ENCODE peak calls at places on chromosomes 13 and 19, in eight cellular contexts. G, A, I, H, E, U, P and Q are unnamed samples.

GRCh38 chr13:87538366-87539052 is 132.7 kb upstream of the SLITRK5 start:
- ATAC-seq in G (no peak), A (peak), I (no peak), H (no peak), E (no peak), U (no peak), P (no peak), Q (no peak)

GRCh38 chr19:49591731-49592485 is 926 bp downstream of the PRR12 start:
- ATAC-seq in G (peak), A (no peak), I (no peak), H (no peak), E (peak), U (peak), P (peak), Q (no peak)

GRCh38 chr13:111944171-111944583 is 122.8 kb upstream of the SOX1 start:
- ATAC-seq in G (no peak), A (no peak), I (no peak), H (no peak), E (no peak), U (no peak), P (no peak), Q (peak)

GRCh38 chr19:45091031-45091918 is 1.7 kb upstream of the PPP1R37 start:
- ATAC-seq in G (peak), A (peak), I (peak), H (no peak), E (peak), U (peak), P (peak), Q (peak)

GRCh38 chr13:101751488-101751887 is 299.0 kb downstream of the ITGBL1 start:
- ATAC-seq in G (no peak), A (no peak), I (peak), H (no peak), E (no peak), U (no peak), P (peak), Q (no peak)

GRCh38 chr19:15248648-15249559 is 16.7 kb upstream of the EPHX3 start:
- ATAC-seq in G (no peak), A (peak), I (no peak), H (peak), E (peak), U (no peak), P (peak), Q (peak)

GRCh38 chr19:17772172-17772571 is 20.9 kb downstream of the FCHO1 start:
- ATAC-seq in G (peak), A (no peak), I (no peak), H (no peak), E (peak), U (no peak), P (no peak), Q (no peak)

GRCh38 chr13:73081256-73081915 is 22.6 kb downstream of the KLF5 start:
- ATAC-seq in G (no peak), A (no peak), I (no peak), H (no peak), E (peak), U (no peak), P (no peak), Q (no peak)

GRCh38 chr13:22047785-22048104 is 376.9 kb downstream of the FGF9 start:
- ATAC-seq in G (no peak), A (no peak), I (no peak), H (no peak), E (no peak), U (no peak), P (no peak), Q (no peak)

GRCh38 chr19:55581145-55581827 is 638 bp upstream of the ZNF579 start:
- ATAC-seq in G (peak), A (peak), I (no peak), H (peak), E (peak), U (peak), P (peak), Q (no peak)

GRCh38 chr13:29465741-29466293 is 129.7 kb downstream of the SLC7A1 start:
- ATAC-seq in G (peak), A (no peak), I (no peak), H (no peak), E (peak), U (no peak), P (no peak), Q (peak)

GRCh38 chr13:38783992-38784875 is 97.4 kb downstream of the FREM2 start:
- ATAC-seq in G (no peak), A (peak), I (no peak), H (no peak), E (no peak), U (no peak), P (no peak), Q (no peak)

GRCh38 chr19:52533901-52534300 is 6.4 kb downstream of the ZNF808 start:
- ATAC-seq in G (no peak), A (no peak), I (no peak), H (no peak), E (no peak), U (no peak), P (no peak), Q (no peak)

GRCh38 chr13:106522898-106523525 is 12.4 kb downstream of the EFNB2 start:
- ATAC-seq in G (no peak), A (no peak), I (no peak), H (no peak), E (no peak), U (peak), P (no peak), Q (no peak)

DNA sequence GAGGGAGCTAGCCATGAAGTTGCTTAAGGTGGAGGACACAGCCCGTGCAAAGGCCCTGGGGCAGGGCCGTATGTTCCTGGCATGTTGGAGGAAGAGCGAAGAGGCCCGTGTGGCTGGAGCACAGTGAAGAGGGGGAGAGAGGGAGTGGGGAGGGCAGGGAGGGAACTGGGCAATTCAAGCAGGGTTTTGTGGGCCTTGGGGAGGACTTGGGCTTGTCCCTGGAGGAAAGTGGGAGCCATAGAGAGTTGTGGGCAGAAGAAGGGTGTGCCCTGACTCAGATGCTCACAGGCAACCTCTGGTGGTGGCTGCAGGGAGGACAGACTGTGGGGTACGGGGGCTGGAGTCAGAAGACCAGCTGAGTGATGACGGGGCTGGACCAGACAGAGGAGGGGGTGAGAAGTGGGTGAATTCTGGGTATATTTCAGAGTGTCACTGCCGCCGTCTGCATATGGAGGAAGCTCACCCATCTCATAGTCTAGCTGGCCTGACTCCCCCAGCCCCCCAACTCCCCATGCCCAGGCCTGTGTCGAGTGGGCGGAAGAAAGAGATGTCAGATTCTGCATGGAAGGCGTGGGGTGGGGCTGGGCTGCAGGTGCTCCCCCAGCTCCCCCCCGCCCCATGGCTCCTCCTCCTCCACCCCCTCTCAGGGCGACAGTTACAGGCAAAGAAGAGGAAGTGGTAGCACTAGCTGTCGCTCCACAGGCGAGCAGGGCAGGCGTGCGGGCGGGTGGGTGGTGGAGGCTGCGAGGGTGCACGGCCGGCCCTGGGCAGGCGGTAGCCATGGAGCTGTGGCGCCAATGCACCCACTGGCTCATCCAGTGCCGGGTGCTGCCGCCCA is at the start of gene VAV1:
- ATAC-seq in G (peak), A (peak), I (peak), H (no peak), E (no peak), U (no peak), P (no peak), Q (peak)
- TF ChIP-seq POLR2AphosphoS5 in G (no peak), A (peak), I (peak), H (no peak), E (no peak), U (no peak), P (no peak), Q (no peak)

GRCh38 chr19:3468211-3468610 is 12.1 kb downstream of the SMIM24 start:
- ATAC-seq in G (no peak), A (no peak), I (no peak), H (no peak), E (no peak), U (no peak), P (no peak), Q (no peak)

GRCh38 chr19:3466630-3467029 is 13.7 kb downstream of the SMIM24 start:
- ATAC-seq in G (no peak), A (no peak), I (no peak), H (no peak), E (no peak), U (no peak), P (no peak), Q (peak)

GRCh38 chr19:3469638-3470499 is 10.5 kb downstream of the SMIM24 start:
- ATAC-seq in G (no peak), A (no peak), I (no peak), H (peak), E (peak), U (no peak), P (peak), Q (peak)

GRCh38 chr19:3465552-3465951 is 14.8 kb downstream of the SMIM24 start:
- ATAC-seq in G (peak), A (no peak), I (no peak), H (no peak), E (peak), U (peak), P (no peak), Q (no peak)

GRCh38 chr19:3467437-3468198 is 12.7 kb downstream of the SMIM24 start:
- ATAC-seq in G (no peak), A (no peak), I (no peak), H (no peak), E (no peak), U (no peak), P (no peak), Q (no peak)
- TF ChIP-seq POLR2AphosphoS5 in G (no peak), A (no peak), I (no peak), H (no peak), E (no peak), U (no peak), P (peak), Q (no peak)

GRCh38 chr19:14113762-14114414 is 3.7 kb downstream of the PRKACA start:
- ATAC-seq in G (peak), A (no peak), I (no peak), H (no peak), E (peak), U (no peak), P (no peak), Q (no peak)

GRCh38 chr19:14111486-14111885 is 6.1 kb downstream of the PRKACA start:
- ATAC-seq in G (no peak), A (no peak), I (no peak), H (no peak), E (no peak), U (no peak), P (no peak), Q (no peak)

GRCh38 chr19:14114439-14114838 is 3.1 kb downstream of the PRKACA start:
- ATAC-seq in G (no peak), A (no peak), I (no peak), H (no peak), E (no peak), U (no peak), P (no peak), Q (no peak)

GRCh38 chr19:14112051-14112808 is 5.3 kb downstream of the PRKACA start:
- ATAC-seq in G (no peak), A (no peak), I (no peak), H (no peak), E (no peak), U (no peak), P (no peak), Q (peak)

DNA sequence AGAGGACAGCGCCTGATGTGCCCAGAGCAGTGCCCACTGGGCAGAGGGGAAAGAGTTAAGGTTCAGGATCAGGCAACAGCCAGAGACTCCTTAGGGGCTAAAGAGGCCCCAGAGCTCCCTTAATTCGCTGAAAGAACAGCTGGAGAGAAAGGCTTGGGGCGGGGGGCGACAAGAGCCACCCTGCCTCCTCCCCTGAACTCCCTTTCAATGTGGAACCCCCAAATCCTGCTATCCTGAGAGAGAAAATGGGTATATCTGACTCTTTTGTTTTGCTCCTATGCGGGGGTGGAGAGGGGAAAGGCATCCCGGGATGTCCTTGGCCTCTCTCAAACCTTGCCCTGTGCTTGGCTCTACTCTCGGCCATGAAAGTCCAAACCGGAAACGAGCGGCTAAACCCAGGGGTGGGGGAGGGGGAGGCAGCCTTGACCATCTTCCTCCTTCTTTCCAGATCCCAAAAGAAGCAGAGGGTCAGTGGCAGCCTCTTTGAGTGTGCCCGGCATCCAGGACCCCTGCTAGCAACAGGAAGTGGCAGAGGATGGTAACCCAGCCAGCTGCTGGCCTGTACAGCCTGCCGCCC is 4.7 kb downstream of the PRKACA start:
- ATAC-seq in G (no peak), A (no peak), I (no peak), H (no peak), E (no peak), U (no peak), P (no peak), Q (no peak)
- TF ChIP-seq POLR2AphosphoS5 in G (no peak), A (no peak), I (no peak), H (no peak), E (no peak), U (no peak), P (no peak), Q (no peak)

GRCh38 chr19:6101291-6101690 is 9.0 kb downstream of the RFX2 start:
- ATAC-seq in G (no peak), A (no peak), I (no peak), H (no peak), E (no peak), U (no peak), P (no peak), Q (no peak)

GRCh38 chr19:6101991-6102390 is 8.3 kb downstream of the RFX2 start:
- ATAC-seq in G (no peak), A (no peak), I (no peak), H (no peak), E (no peak), U (no peak), P (no peak), Q (no peak)

GRCh38 chr19:6105444-6105843 is 4.9 kb downstream of the RFX2 start:
- ATAC-seq in G (no peak), A (no peak), I (no peak), H (no peak), E (no peak), U (no peak), P (no peak), Q (no peak)

GRCh38 chr19:6103894-6104293 is 6.4 kb downstream of the RFX2 start:
- ATAC-seq in G (no peak), A (no peak), I (no peak), H (no peak), E (no peak), U (no peak), P (no peak), Q (no peak)

DNA sequence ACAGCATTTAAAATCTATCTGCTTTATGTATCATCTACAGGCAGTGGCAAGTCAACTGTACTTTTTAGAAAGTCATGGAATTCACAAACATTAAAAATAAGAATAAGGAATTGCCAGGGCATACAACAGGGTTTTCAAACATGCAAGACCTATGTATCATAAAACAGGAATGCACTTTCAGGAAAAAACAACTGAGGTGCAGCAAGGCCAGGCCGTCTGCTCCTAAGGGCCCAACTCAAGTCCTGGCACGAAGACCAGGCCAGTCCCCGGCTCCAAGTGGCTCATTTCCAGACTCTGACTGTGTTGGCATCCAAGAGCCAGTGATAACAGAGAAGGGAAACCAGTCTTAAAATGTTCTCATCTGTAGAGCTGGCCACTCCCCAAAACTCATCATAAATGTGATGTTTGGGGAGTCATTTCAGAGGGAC is 7.1 kb downstream of the RFX2 start:
- ATAC-seq in G (no peak), A (peak), I (peak), H (no peak), E (no peak), U (no peak), P (no peak), Q (peak)
- TF ChIP-seq POLR2AphosphoS5 in G (no peak), A (peak), I (no peak), H (no peak), E (no peak), U (no peak), P (no peak), Q (peak)